ENCODE peak calls at places on chromosomes 16 and 17, in ten cellular contexts. O is body of pancreas; E is NCI-H2029; J is naive thymus-derived CD8-positive, alpha-beta T cell; X is stimulated activated CD4-positive, alpha-beta T cell treated with anti-CD3 and anti-CD28 coated beads, Interleukin-4, amount 100 ng/mL, for 4 hours; U is activated T-helper 9 cell treated with anti-CD3 and anti-CD28 coated beads, Interleukin-2, amount 50 U/mL, for 16 hours; F is HuH-7.5; Q is endothelial cell of umbilical vein; N is mesendoderm; M is brain microvascular endothelial cell. K is an unnamed sample.

GRCh38 chr16:67393111-67393789 is at the start of gene TPPP3:
- DNase-seq in O (peak), E (peak), J (peak), X (peak), U (no peak), F (peak), Q (peak), N (peak), M (peak), K (peak)

GRCh38 chr16:58859958-58860669 is 126.0 kb upstream of the GOT2 start:
- DNase-seq in O (no peak), E (no peak), J (no peak), X (no peak), U (no peak), F (no peak), Q (no peak), N (no peak), M (no peak), K (no peak)

GRCh38 chr17:35892091-35892637 is 12.0 kb upstream of the CCL5 start:
- DNase-seq in O (no peak), E (no peak), J (no peak), X (peak), U (peak), F (no peak), Q (no peak), N (no peak), M (peak), K (no peak)

GRCh38 chr17:20059728-20060188 is 50.6 kb downstream of the SPECC1 start:
- DNase-seq in O (no peak), E (peak), J (no peak), X (no peak), U (no peak), F (no peak), Q (no peak), N (no peak), M (no peak), K (no peak)

GRCh38 chr17:511001-511690 is 158.5 kb upstream of the RPH3AL start:
- DNase-seq in O (no peak), E (no peak), J (no peak), X (no peak), U (no peak), F (no peak), Q (no peak), N (no peak), M (peak), K (no peak)

GRCh38 chr17:42422412-42422957 is 571 bp downstream of the CAVIN1 start:
- DNase-seq in O (peak), E (no peak), J (peak), X (peak), U (peak), F (no peak), Q (no peak), N (peak), M (no peak), K (no peak)

GRCh38 chr16:53372942-53373871 is 61.1 kb upstream of the RBL2 start:
- DNase-seq in O (peak), E (peak), J (peak), X (peak), U (peak), F (no peak), Q (no peak), N (no peak), M (no peak), K (no peak)

GRCh38 chr16:46885960-46886763 is 2.0 kb downstream of the GPT2 start:
- DNase-seq in O (peak), E (no peak), J (no peak), X (no peak), U (no peak), F (no peak), Q (no peak), N (peak), M (no peak), K (peak)

GRCh38 chr16:80631581-80631980 is 90.8 kb downstream of the DYNLRB2 start:
- DNase-seq in O (no peak), E (no peak), J (no peak), X (no peak), U (no peak), F (no peak), Q (no peak), N (no peak), M (peak), K (no peak)

GRCh38 chr17:62668091-62668804 is 40.8 kb downstream of the MRC2 start:
- DNase-seq in O (no peak), E (no peak), J (no peak), X (no peak), U (no peak), F (no peak), Q (no peak), N (no peak), M (no peak), K (no peak)

GRCh38 chr17:44828919-44829557 is 1.0 kb downstream of the GJC1 start:
- DNase-seq in O (no peak), E (no peak), J (peak), X (no peak), U (no peak), F (no peak), Q (peak), N (peak), M (no peak), K (no peak)

GRCh38 chr16:8936421-8936820 is 27.3 kb downstream of the USP7 start:
- DNase-seq in O (peak), E (no peak), J (peak), X (peak), U (peak), F (peak), Q (peak), N (peak), M (peak), K (no peak)

GRCh38 chr16:27518226-27518625 is 31.5 kb downstream of the GTF3C1 start:
- DNase-seq in O (no peak), E (no peak), J (no peak), X (no peak), U (no peak), F (no peak), Q (no peak), N (no peak), M (no peak), K (no peak)

GRCh38 chr16:78987676-78988075 is 612.9 kb downstream of the MAF start:
- DNase-seq in O (no peak), E (no peak), J (no peak), X (no peak), U (no peak), F (no peak), Q (no peak), N (no peak), M (no peak), K (no peak)

GRCh38 chr17:3911271-3912053 is 4.8 kb downstream of the P2RX1 start:
- DNase-seq in O (no peak), E (no peak), J (peak), X (peak), U (peak), F (no peak), Q (no peak), N (peak), M (no peak), K (no peak)

GRCh38 chr17:43734376-43734775 is 24.2 kb downstream of the SOST start:
- DNase-seq in O (no peak), E (no peak), J (no peak), X (no peak), U (no peak), F (no peak), Q (no peak), N (no peak), M (peak), K (no peak)

GRCh38 chr17:7083592-7083991 is 3.5 kb upstream of the CLEC10A start:
- DNase-seq in O (no peak), E (no peak), J (no peak), X (no peak), U (no peak), F (no peak), Q (peak), N (no peak), M (peak), K (no peak)

GRCh38 chr17:1040216-1040600 is 43.3 kb downstream of the TIMM22 start:
- DNase-seq in O (no peak), E (no peak), J (no peak), X (no peak), U (no peak), F (no peak), Q (no peak), N (no peak), M (no peak), K (no peak)

GRCh38 chr17:61926831-61927210 is 961 bp downstream of the INTS2 start:
- DNase-seq in O (no peak), E (no peak), J (no peak), X (no peak), U (no peak), F (no peak), Q (no peak), N (no peak), M (no peak), K (no peak)

GRCh38 chr17:42180411-42180921 is 476 bp downstream of the KCNH4 start:
- DNase-seq in O (no peak), E (no peak), J (no peak), X (peak), U (no peak), F (no peak), Q (no peak), N (no peak), M (no peak), K (no peak)

GRCh38 chr16:56300901-56301351 is 109.6 kb downstream of the GNAO1 start:
- DNase-seq in O (no peak), E (no peak), J (no peak), X (no peak), U (no peak), F (no peak), Q (no peak), N (peak), M (peak), K (no peak)

GRCh38 chr17:4796550-4796915 is 569 bp downstream of the PSMB6 start:
- DNase-seq in O (no peak), E (no peak), J (no peak), X (peak), U (no peak), F (no peak), Q (peak), N (peak), M (peak), K (no peak)

GRCh38 chr17:21202512-21202911 is 11.4 kb downstream of the TMEM11 start:
- DNase-seq in O (no peak), E (no peak), J (no peak), X (no peak), U (no peak), F (no peak), Q (no peak), N (no peak), M (no peak), K (no peak)

GRCh38 chr16:30090607-30091332 is 954 bp downstream of the TBX6 start:
- DNase-seq in O (no peak), E (no peak), J (no peak), X (no peak), U (no peak), F (no peak), Q (no peak), N (no peak), M (no peak), K (no peak)

GRCh38 chr17:38417210-38417951 is 10.9 kb upstream of the ARHGAP23 start:
- DNase-seq in O (no peak), E (no peak), J (no peak), X (no peak), U (no peak), F (no peak), Q (no peak), N (peak), M (no peak), K (no peak)

GRCh38 chr17:63984206-63984605 is 11.5 kb upstream of the SCN4A start:
- DNase-seq in O (no peak), E (no peak), J (no peak), X (no peak), U (no peak), F (no peak), Q (no peak), N (no peak), M (no peak), K (no peak)

GRCh38 chr16:14502932-14503741 is 126.9 kb downstream of the PARN start:
- DNase-seq in O (no peak), E (no peak), J (no peak), X (no peak), U (no peak), F (no peak), Q (no peak), N (no peak), M (peak), K (no peak)

GRCh38 chr17:72576289-72576759 is 455.5 kb downstream of the SOX9 start:
- DNase-seq in O (no peak), E (no peak), J (no peak), X (no peak), U (no peak), F (no peak), Q (no peak), N (peak), M (no peak), K (peak)

GRCh38 chr17:79818026-79818758 is 21.0 kb downstream of the CBX4 start:
- DNase-seq in O (no peak), E (no peak), J (no peak), X (no peak), U (no peak), F (no peak), Q (no peak), N (no peak), M (no peak), K (no peak)

K was measured in putamen.